ENCODE peak calls at places on chromosome X, in seven cellular contexts. K, Q, M, J, T, P and V are unnamed samples.

GRCh38 chrX:49276671-49277519 is 7.3 kb downstream of the PPP1R3F start:
- DNase-seq in Q (peak; percentile 4), M (no peak), T (no peak), P (no peak), J (peak; percentile 62), K (no peak), V (no peak)

GRCh38 chrX:34426334-34426733 is 230.8 kb downstream of the TMEM47 start:
- DNase-seq in M (no peak), J (no peak), K (no peak), T (no peak), Q (peak; percentile 6), P (no peak), V (no peak)

GRCh38 chrX:114581528-114582263 is 2.2 kb upstream of the HTR2C start:
- DNase-seq in M (no peak), T (no peak), K (no peak), J (no peak), P (no peak), Q (peak; percentile 4), V (no peak)

GRCh38 chrX:136879001-136879667 is 1.4 kb downstream of the RBMX start:
- DNase-seq in Q (no peak), K (no peak), P (no peak), J (no peak), T (no peak), M (no peak), V (no peak)

GRCh38 chrX:15511563-15511962 is 11.0 kb downstream of the BMX start:
- DNase-seq in M (no peak), Q (no peak), J (no peak), T (no peak), K (no peak), P (no peak), V (no peak)

GRCh38 chrX:14922437-14922836 is 49.2 kb downstream of the MOSPD2 start:
- DNase-seq in K (no peak), Q (peak; percentile 83), P (no peak), T (no peak), M (peak; percentile 85), J (no peak), V (no peak)

GRCh38 chrX:116198810-116199209 is 28.3 kb downstream of the AGTR2 start:
- DNase-seq in K (no peak), J (no peak), Q (no peak), M (no peak), P (no peak), T (no peak), V (peak; percentile 16)

GRCh38 chrX:49072712-49073095 is 1.1 kb downstream of the PRAF2 start:
- DNase-seq in M (no peak), J (no peak), Q (no peak), K (no peak), P (no peak), T (no peak), V (no peak)

GRCh38 chrX:136608295-136608933 is 39.5 kb upstream of the CD40LG start:
- DNase-seq in Q (peak; percentile 40), K (peak; percentile 65), T (peak; percentile 29), M (no peak), J (peak; percentile 22), P (no peak), V (peak; percentile 57)

GRCh38 chrX:150087612-150088011 is 149.3 kb upstream of the EOLA2 start:
- DNase-seq in T (no peak), P (no peak), J (no peak), M (no peak), K (no peak), Q (no peak), V (no peak)

GRCh38 chrX:39633293-39633692 is 464.5 kb downstream of the BCOR start:
- DNase-seq in J (no peak), K (no peak), M (no peak), P (no peak), Q (no peak), T (no peak), V (peak; percentile 90)

GRCh38 chrX:39311646-39312045 is 510.4 kb downstream of the MID1IP1 start:
- DNase-seq in Q (no peak), J (no peak), T (no peak), K (no peak), M (no peak), P (no peak), V (no peak)

GRCh38 chrX:53086464-53086863 is 4.3 kb downstream of the TSPYL2 start:
- DNase-seq in Q (no peak), P (no peak), M (no peak), J (peak; percentile 82), K (no peak), T (no peak), V (no peak)

GRCh38 chrX:77899081-77899828 is at the start of gene COX7B:
- DNase-seq in Q (peak; percentile 91), P (peak; percentile 72), M (peak; percentile 90), K (peak; percentile 97), T (peak; percentile 75), J (peak; percentile 81), V (peak; percentile 94)

GRCh38 chrX:148732743-148733142 is 232.3 kb downstream of the AFF2 start:
- DNase-seq in M (no peak), K (peak; percentile 14), J (no peak), Q (no peak), P (no peak), T (no peak), V (no peak)

GRCh38 chrX:71541546-71542022 is 8.7 kb downstream of the OGT start:
- DNase-seq in Q (peak; percentile 59), J (no peak), P (no peak), T (no peak), K (no peak), M (peak; percentile 61), V (peak; percentile 44)

GRCh38 chrX:103254171-103254824 is 657 bp downstream of the TCEAL8 start:
- DNase-seq in P (no peak), M (no peak), K (peak; percentile 37), J (peak; percentile 62), Q (peak; percentile 23), T (peak; percentile 59), V (peak; percentile 24)

GRCh38 chrX:49761481-49761880 is 65.7 kb upstream of the PAGE1 start:
- DNase-seq in M (no peak), Q (peak; percentile 8), K (peak; percentile 20), T (no peak), P (peak; percentile 3), J (peak; percentile 19), V (peak; percentile 23)

GRCh38 chrX:119150163-119151135 is 22.8 kb upstream of the KIAA1210 start:
- DNase-seq in P (no peak), M (no peak), T (no peak), K (no peak), J (no peak), Q (no peak), V (no peak)

DNA sequence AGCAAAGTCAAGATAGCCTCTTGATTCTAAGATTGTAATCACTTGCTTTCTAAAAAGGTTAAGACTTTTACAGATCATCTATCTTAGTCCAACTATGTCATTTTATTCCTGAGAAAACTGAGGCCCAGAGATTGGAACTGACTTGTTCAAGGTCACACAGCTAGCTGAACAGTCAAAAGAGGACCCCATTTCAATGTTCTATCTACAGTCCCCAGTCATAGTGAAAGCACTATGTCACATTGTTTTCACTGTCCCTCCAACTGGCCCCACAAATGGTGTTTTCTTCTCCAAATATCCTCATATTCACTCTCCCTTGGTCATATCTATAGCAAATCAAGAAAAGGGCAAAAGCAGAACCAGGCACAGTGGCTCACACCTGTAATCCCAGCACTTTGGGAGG is 145.2 kb downstream of the OPHN1 start:
- DNase-seq in J (no peak), M (no peak), K (no peak), P (no peak), Q (no peak), T (no peak), V (no peak)
- TF ChIP-seq CTCF in J (no peak), M (no peak), K (no peak), P (no peak), Q (no peak), T (no peak), V (no peak)

DNA sequence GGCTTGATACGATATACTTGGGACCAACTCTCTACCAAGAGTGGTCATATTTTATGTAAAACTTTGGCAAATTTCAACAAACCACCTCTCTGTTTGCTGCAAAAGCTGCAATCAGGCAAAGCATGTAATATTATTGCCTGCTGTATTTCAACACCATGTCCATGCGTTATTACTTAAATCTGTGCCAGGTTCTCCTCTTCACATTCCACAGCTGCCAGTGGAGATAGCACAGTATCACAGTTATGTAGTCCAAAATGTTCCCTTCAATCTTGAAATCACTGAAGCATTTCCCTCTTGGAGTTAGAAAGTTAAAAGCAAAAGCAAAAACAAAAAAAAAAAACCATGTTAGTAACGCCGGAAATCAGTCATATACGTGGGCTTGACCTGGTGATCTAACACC is 396.7 kb upstream of the MAGEC2 start:
- DNase-seq in P (no peak), T (no peak), K (no peak), M (no peak), Q (no peak), J (no peak), V (no peak)
- TF ChIP-seq CTCF in P (no peak), T (no peak), K (no peak), M (no peak), Q (no peak), J (no peak), V (no peak)

GRCh38 chrX:2548731-2549423 is 48.1 kb upstream of the DHRSX start:
- DNase-seq in M (no peak), Q (no peak), K (no peak), P (no peak), T (no peak), J (no peak), V (no peak)
- TF ChIP-seq CTCF in M (no peak), Q (no peak), K (no peak), P (no peak), T (no peak), J (no peak), V (no peak)

GRCh38 chrX:96183843-96184242 is 500.8 kb upstream of the DIAPH2 start:
- DNase-seq in T (no peak), P (no peak), Q (no peak), J (no peak), K (peak; percentile 24), M (no peak), V (peak; percentile 4)
- TF ChIP-seq CTCF in T (no peak), P (peak; percentile 28), Q (peak; percentile 43), J (no peak), K (peak; percentile 42), M (peak; percentile 29), V (peak; percentile 20)